ENCODE peak calls at places on chromosomes 2 and 18, in nine cellular contexts. X is stomach, B is heart left ventricle, Z is upper lobe of left lung, G is A549, Q is transverse colon, N is spleen, C is uterus, S is body of pancreas. V is an unnamed sample.

GRCh38 chr18:51537487-51537886 is 340.0 kb upstream of the MEX3C start:
- DNase-seq in Z (peak; percentile 35), N (peak; percentile 74), C (no peak), X (no peak), B (peak; percentile 31), S (peak; percentile 60), Q (peak; percentile 19), G (peak; percentile 40), V (no peak)

GRCh38 chr2:112136081-112136480 is 2.1 kb upstream of the FBLN7 start:
- DNase-seq in Q (no peak), N (no peak), S (no peak), C (no peak), G (no peak), X (no peak), Z (no peak), B (no peak), V (no peak)

GRCh38 chr2:159285929-159286708 is at the start of gene WDSUB1:
- DNase-seq in S (peak; percentile 68), G (peak; percentile 39), Z (peak; percentile 87), B (peak; percentile 69), Q (peak; percentile 73), N (peak; percentile 89), C (peak; percentile 73), X (peak; percentile 74), V (peak; percentile 74)

GRCh38 chr18:25895518-25895917 is 194.9 kb downstream of the SS18 start:
- DNase-seq in G (no peak), N (no peak), C (no peak), Z (no peak), X (no peak), S (no peak), Q (no peak), B (no peak), V (no peak)

GRCh38 chr2:46134531-46135229 is 162.5 kb upstream of the EPAS1 start:
- DNase-seq in Q (no peak), B (peak; percentile 71), C (peak; percentile 38), S (no peak), Z (no peak), G (no peak), X (no peak), N (no peak), V (no peak)

GRCh38 chr18:63074987-63075404 is 244.6 kb downstream of the BCL2 start:
- DNase-seq in C (peak; percentile 51), G (peak; percentile 40), Z (peak; percentile 83), X (peak; percentile 68), S (peak; percentile 70), Q (peak; percentile 79), B (peak; percentile 80), N (peak; percentile 95), V (peak; percentile 70)

GRCh38 chr18:58754544-58755068 is 83.3 kb downstream of the MALT1 start:
- DNase-seq in Q (peak; percentile 18), C (no peak), X (no peak), B (peak; percentile 57), G (no peak), N (peak; percentile 78), S (no peak), Z (no peak), V (no peak)

GRCh38 chr2:112121682-112122254 is 16.4 kb upstream of the FBLN7 start:
- DNase-seq in S (peak; percentile 38), G (peak; percentile 47), X (no peak), B (no peak), N (no peak), Q (no peak), Z (no peak), C (no peak), V (peak; percentile 64)

GRCh38 chr2:196372811-196373664 is 201.7 kb upstream of the STK17B start:
- DNase-seq in B (no peak), Q (peak; percentile 16), S (no peak), G (no peak), Z (no peak), N (no peak), X (no peak), C (no peak), V (no peak)

GRCh38 chr2:191171708-191172355 is 21.0 kb upstream of the STAT4 start:
- DNase-seq in G (peak; percentile 92), Z (no peak), S (no peak), B (no peak), N (no peak), X (no peak), C (no peak), Q (no peak), V (no peak)

GRCh38 chr2:68185541-68186164 is 28.0 kb downstream of the PNO1 start:
- DNase-seq in Q (peak; percentile 46), N (no peak), S (peak; percentile 44), G (peak; percentile 81), Z (peak; percentile 37), B (peak; percentile 15), C (no peak), X (no peak), V (peak; percentile 91)

GRCh38 chr18:2883137-2883671 is 36.4 kb downstream of the EMILIN2 start:
- DNase-seq in B (no peak), C (peak; percentile 40), Q (peak; percentile 19), G (no peak), Z (no peak), N (peak; percentile 84), S (no peak), X (no peak), V (no peak)

GRCh38 chr18:58596265-58596681 is 32.6 kb downstream of the ALPK2 start:
- DNase-seq in G (no peak), Q (no peak), X (no peak), C (no peak), B (no peak), Z (no peak), N (no peak), S (no peak), V (no peak)

GRCh38 chr2:231527955-231528635 is 2.1 kb downstream of the NMUR1 start:
- DNase-seq in Z (no peak), Q (no peak), G (no peak), S (no peak), C (no peak), X (no peak), N (no peak), B (no peak), V (no peak)

GRCh38 chr2:147327636-147328035 is 517.2 kb upstream of the ACVR2A start:
- DNase-seq in X (no peak), G (no peak), S (no peak), C (no peak), B (no peak), Z (no peak), N (no peak), Q (no peak), V (no peak)

GRCh38 chr18:79507076-79507545 is 111.4 kb downstream of the NFATC1 start:
- DNase-seq in X (peak; percentile 69), Q (peak; percentile 39), N (peak; percentile 88), B (peak; percentile 81), Z (peak; percentile 41), S (peak; percentile 46), C (peak; percentile 63), G (no peak), V (peak; percentile 98)
- TF ChIP-seq POLR2A in X (no peak), Q (no peak), N (no peak), B (no peak), Z (no peak), S (no peak), C (no peak), G (no peak), V (peak; percentile 97)

GRCh38 chr2:30447149-30448045 is at the start of gene LCLAT1:
- DNase-seq in Z (peak; percentile 91), G (peak; percentile 87), C (peak; percentile 74), X (peak; percentile 84), B (peak; percentile 87), N (peak; percentile 97), Q (peak; percentile 84), S (peak; percentile 76), V (peak; percentile 93)
- TF ChIP-seq POLR2A in Z (peak; percentile 47), G (peak; percentile 70), C (no peak), X (no peak), B (peak; percentile 59), N (no peak), Q (no peak), S (peak; percentile 50), V (peak; percentile 86)

GRCh38 chr2:207163053-207163814 is 2.5 kb downstream of the KLF7 start:
- DNase-seq in G (peak; percentile 91), X (peak; percentile 45), N (no peak), S (peak; percentile 34), Q (peak; percentile 17), Z (peak; percentile 51), B (no peak), C (peak; percentile 64), V (no peak)
- TF ChIP-seq POLR2A in G (no peak), X (no peak), N (no peak), S (peak; percentile 39), Q (peak; percentile 43), Z (peak; percentile 52), B (peak; percentile 57), C (peak; percentile 68), V (no peak)

DNA sequence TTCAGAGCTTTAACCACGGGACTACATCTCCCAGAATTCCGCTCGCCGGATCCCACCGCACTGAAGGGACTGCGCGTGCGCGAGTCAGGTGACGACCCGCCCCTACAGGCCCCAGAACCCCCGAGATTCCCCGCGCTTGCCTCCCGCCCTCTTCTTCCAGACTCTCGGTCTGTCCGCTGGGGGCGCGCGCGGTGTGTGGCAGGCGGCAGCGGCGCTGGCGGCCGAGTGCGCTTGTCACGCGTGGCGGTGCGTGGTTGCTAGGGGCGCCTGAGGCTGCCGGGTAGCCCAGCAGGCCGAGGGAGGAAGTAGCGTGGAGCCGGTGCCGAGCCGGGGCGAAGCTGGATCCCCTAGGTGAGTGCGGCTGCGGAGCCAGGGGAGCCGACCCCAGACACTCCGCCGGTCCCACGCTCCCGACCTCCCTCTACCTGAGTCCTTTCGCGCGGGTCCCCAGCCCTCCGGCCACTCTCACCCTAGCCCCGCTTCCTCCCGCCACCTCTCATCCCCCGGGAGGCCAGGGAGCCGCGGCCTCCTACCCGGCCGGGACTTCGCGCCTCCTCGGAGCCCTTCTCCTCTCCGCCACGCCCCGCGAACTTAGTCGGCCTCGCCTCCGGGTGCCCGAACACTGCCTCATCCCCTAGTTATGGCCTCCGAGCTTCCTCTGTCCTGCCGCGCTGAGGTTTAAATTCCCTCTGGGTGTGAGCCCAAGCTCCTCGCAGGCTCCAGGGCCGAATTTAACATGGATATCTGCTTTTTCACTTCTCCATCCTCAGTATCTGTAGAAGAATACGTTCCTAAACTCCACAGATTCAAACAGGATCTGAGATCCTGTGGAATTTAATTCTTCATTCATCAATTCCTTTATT is at the start of gene TTLL4:
- DNase-seq in B (peak; percentile 98), G (peak; percentile 95), Z (peak; percentile 99), X (peak; percentile 99), N (peak; percentile 100), S (peak; percentile 98), Q (peak; percentile 98), C (peak; percentile 98), V (peak; percentile 97)
- TF ChIP-seq POLR2A in B (peak; percentile 70), G (peak; percentile 87), Z (peak; percentile 76), X (no peak), N (no peak), S (peak; percentile 78), Q (peak; percentile 68), C (peak; percentile 73), V (peak; percentile 67)

GRCh38 chr2:219460424-219460926 is 25.8 kb downstream of the SPEG start:
- DNase-seq in C (peak; percentile 91), G (no peak), B (peak; percentile 83), N (no peak), Z (no peak), Q (peak; percentile 57), X (no peak), S (no peak), V (no peak)
- TF ChIP-seq POLR2A in C (peak; percentile 23), G (no peak), B (peak; percentile 6), N (no peak), Z (no peak), Q (no peak), X (no peak), S (no peak), V (no peak)